ENCODE peak calls at places on chromosomes 4 and X, in ten cellular contexts. One of them, this sample, is unnamed. For H3K27me3, the result is how much of the 10 kb centered on the place peaks cover.

GRCh38 chr4:160928482-160928881 is 1235.3 kb downstream of the FSTL5 start:
- DNase-seq in heart right ventricle: no peak
- DNase-seq in body of pancreas: no peak
- DNase-seq in testis: no peak
- DNase-seq in psoas muscle: no peak
- DNase-seq in mesendoderm: peak
- DNase-seq in hepatocyte: no peak
- DNase-seq in stomach: no peak
- DNase-seq in H9: no peak
- DNase-seq in fibroblast of lung: no peak
- DNase-seq in this sample: no peak

GRCh38 chrX:19512359-19512758 is 2.9 kb downstream of the MAP3K15 start:
- DNase-seq in heart right ventricle: no peak
- DNase-seq in body of pancreas: no peak
- DNase-seq in testis: no peak
- DNase-seq in psoas muscle: no peak
- DNase-seq in mesendoderm: no peak
- DNase-seq in hepatocyte: no peak
- DNase-seq in stomach: no peak
- DNase-seq in H9: no peak
- DNase-seq in fibroblast of lung: no peak
- DNase-seq in this sample: no peak

GRCh38 chr4:89752932-89753598 is 83.9 kb downstream of the SNCA start:
- DNase-seq in heart right ventricle: no peak
- DNase-seq in body of pancreas: no peak
- DNase-seq in testis: no peak
- DNase-seq in psoas muscle: no peak
- DNase-seq in mesendoderm: peak
- DNase-seq in hepatocyte: peak
- DNase-seq in stomach: no peak
- DNase-seq in H9: no peak
- DNase-seq in fibroblast of lung: peak
- DNase-seq in this sample: no peak

GRCh38 chr4:69896530-69897116 is 34.2 kb upstream of the CSN1S1 start:
- DNase-seq in heart right ventricle: no peak
- DNase-seq in body of pancreas: no peak
- DNase-seq in testis: no peak
- DNase-seq in psoas muscle: no peak
- DNase-seq in mesendoderm: peak
- DNase-seq in hepatocyte: no peak
- DNase-seq in stomach: no peak
- DNase-seq in H9: no peak
- DNase-seq in fibroblast of lung: peak
- DNase-seq in this sample: no peak

GRCh38 chr4:80386281-80386886 is 50.9 kb downstream of the CFAP299 start:
- DNase-seq in heart right ventricle: no peak
- DNase-seq in body of pancreas: no peak
- DNase-seq in testis: no peak
- DNase-seq in psoas muscle: peak
- DNase-seq in mesendoderm: no peak
- DNase-seq in hepatocyte: no peak
- DNase-seq in stomach: no peak
- DNase-seq in H9: no peak
- DNase-seq in fibroblast of lung: no peak
- DNase-seq in this sample: no peak

GRCh38 chr4:20995591-20995990 is 295.3 kb downstream of the PACRGL start:
- DNase-seq in heart right ventricle: no peak
- DNase-seq in body of pancreas: no peak
- DNase-seq in testis: no peak
- DNase-seq in psoas muscle: no peak
- DNase-seq in mesendoderm: no peak
- DNase-seq in hepatocyte: no peak
- DNase-seq in stomach: no peak
- DNase-seq in H9: no peak
- DNase-seq in fibroblast of lung: no peak
- DNase-seq in this sample: no peak

GRCh38 chrX:153708415-153708814 is 15.8 kb downstream of the BCAP31 start:
- DNase-seq in heart right ventricle: peak
- DNase-seq in body of pancreas: peak
- DNase-seq in testis: peak
- DNase-seq in psoas muscle: peak
- DNase-seq in mesendoderm: peak
- DNase-seq in hepatocyte: peak
- DNase-seq in stomach: peak
- DNase-seq in H9: peak
- DNase-seq in fibroblast of lung: peak
- DNase-seq in this sample: peak

GRCh38 chrX:115226929-115227328 is 7.0 kb downstream of the LRCH2 start:
- DNase-seq in heart right ventricle: no peak
- DNase-seq in body of pancreas: no peak
- DNase-seq in testis: no peak
- DNase-seq in psoas muscle: no peak
- DNase-seq in mesendoderm: peak
- DNase-seq in hepatocyte: peak
- DNase-seq in stomach: no peak
- DNase-seq in H9: peak
- DNase-seq in fibroblast of lung: peak
- DNase-seq in this sample: peak

GRCh38 chrX:57103489-57103888 is 17.9 kb downstream of the SPIN2B start:
- DNase-seq in heart right ventricle: no peak
- DNase-seq in body of pancreas: no peak
- DNase-seq in testis: no peak
- DNase-seq in psoas muscle: no peak
- DNase-seq in mesendoderm: no peak
- DNase-seq in hepatocyte: no peak
- DNase-seq in stomach: no peak
- DNase-seq in H9: no peak
- DNase-seq in fibroblast of lung: no peak
- DNase-seq in this sample: no peak

GRCh38 chrX:57104406-57104805 is 16.9 kb downstream of the SPIN2B start:
- DNase-seq in heart right ventricle: no peak
- DNase-seq in body of pancreas: no peak
- DNase-seq in testis: no peak
- DNase-seq in psoas muscle: no peak
- DNase-seq in mesendoderm: no peak
- DNase-seq in hepatocyte: no peak
- DNase-seq in stomach: no peak
- DNase-seq in H9: no peak
- DNase-seq in fibroblast of lung: no peak
- DNase-seq in this sample: no peak

GRCh38 chrX:57104921-57105398 is 16.4 kb downstream of the SPIN2B start:
- DNase-seq in heart right ventricle: no peak
- DNase-seq in body of pancreas: no peak
- DNase-seq in testis: no peak
- DNase-seq in psoas muscle: no peak
- DNase-seq in mesendoderm: peak
- DNase-seq in hepatocyte: no peak
- DNase-seq in stomach: no peak
- DNase-seq in H9: no peak
- DNase-seq in fibroblast of lung: no peak
- DNase-seq in this sample: peak
- H3K27ac ChIP-seq in heart right ventricle: no peak
- H3K27ac ChIP-seq in body of pancreas: no peak
- H3K27ac ChIP-seq in testis: no peak
- H3K27ac ChIP-seq in psoas muscle: no peak
- H3K27ac ChIP-seq in mesendoderm: no peak
- H3K27ac ChIP-seq in hepatocyte: no peak
- H3K27ac ChIP-seq in stomach: no peak
- H3K27ac ChIP-seq in H9: no peak
- H3K27ac ChIP-seq in fibroblast of lung: no peak
- H3K27ac ChIP-seq in this sample: no peak

DNA sequence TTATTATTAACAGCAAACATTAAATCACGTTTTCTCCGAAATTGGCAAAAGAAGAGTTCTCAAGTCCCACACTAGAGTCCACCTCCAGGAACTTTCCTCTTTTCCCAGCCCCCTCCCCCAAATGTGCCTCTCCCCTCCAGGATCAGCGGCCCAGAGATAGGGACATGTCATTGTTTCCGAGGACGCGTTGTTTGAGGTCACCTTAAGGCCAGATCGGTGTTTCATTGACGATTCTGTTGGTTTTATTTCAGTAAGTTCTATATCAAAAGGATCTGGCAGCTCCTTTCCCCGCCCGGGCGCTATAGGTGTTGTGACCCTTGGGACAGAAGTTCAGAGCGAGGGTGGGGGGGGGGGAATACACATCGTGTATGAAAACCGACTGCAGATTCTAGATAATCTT is 938 bp upstream of the MSX1 start:
- DNase-seq in heart right ventricle: no peak
- DNase-seq in body of pancreas: no peak
- DNase-seq in testis: no peak
- DNase-seq in psoas muscle: peak
- DNase-seq in mesendoderm: peak
- DNase-seq in hepatocyte: no peak
- DNase-seq in stomach: no peak
- DNase-seq in H9: no peak
- DNase-seq in fibroblast of lung: no peak
- DNase-seq in this sample: peak
- H3K27me3 ChIP-seq in heart right ventricle: half or more
- H3K27me3 ChIP-seq in body of pancreas: under half
- H3K27me3 ChIP-seq in testis: under half
- H3K27me3 ChIP-seq in psoas muscle: under half
- H3K27me3 ChIP-seq in mesendoderm: under half
- H3K27me3 ChIP-seq in hepatocyte: half or more
- H3K27me3 ChIP-seq in stomach: half or more
- H3K27me3 ChIP-seq in H9: half or more
- H3K27me3 ChIP-seq in fibroblast of lung: under half
- H3K27me3 ChIP-seq in this sample: half or more

DNA sequence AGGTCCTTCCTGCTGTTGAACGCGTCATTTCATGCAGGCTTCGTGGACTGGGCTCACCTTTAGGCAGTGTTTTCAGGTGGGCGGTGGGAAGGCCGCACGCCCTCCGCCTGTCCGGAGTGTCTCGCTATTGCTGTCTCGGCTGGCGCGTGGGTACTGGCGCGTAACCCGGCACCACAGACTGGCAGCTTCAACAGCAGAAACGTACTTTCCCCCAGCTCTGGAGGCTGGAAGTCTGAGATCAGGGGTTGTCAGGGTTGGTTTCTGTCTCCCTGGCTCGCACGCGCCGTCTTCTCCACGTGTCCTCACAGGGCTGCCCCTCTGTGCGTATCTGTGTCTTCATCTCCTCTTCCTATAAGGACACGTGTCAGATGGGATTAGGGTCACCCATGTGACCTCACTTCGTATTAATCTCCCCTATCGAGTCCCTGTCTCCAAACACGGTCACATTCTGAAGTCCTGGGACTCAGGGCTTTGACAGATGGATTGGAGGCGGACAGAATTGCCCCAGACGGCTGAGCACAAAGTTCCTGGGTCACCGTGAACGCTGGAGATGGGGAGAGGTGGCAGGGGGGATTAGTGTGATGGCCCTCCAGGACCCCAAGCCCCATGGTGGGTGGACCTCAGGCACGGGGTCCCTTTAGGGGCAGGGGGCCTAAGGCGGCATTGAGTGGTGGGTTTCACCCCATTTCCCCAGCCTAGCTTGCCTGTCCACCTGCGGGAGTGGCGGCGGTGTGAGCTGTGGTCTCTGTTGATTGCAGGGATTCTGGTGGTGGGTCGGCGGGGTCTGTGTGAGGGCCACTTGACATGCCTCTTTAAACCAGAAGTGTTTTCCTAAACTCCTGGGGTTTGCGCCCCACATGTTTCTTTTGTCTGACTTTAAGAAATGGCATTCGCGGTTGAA is 83.4 kb upstream of the LRPAP1 start:
- DNase-seq in heart right ventricle: no peak
- DNase-seq in body of pancreas: no peak
- DNase-seq in testis: no peak
- DNase-seq in psoas muscle: no peak
- DNase-seq in mesendoderm: no peak
- DNase-seq in hepatocyte: no peak
- DNase-seq in stomach: no peak
- DNase-seq in H9: no peak
- DNase-seq in fibroblast of lung: no peak
- DNase-seq in this sample: no peak
- H3K27ac ChIP-seq in heart right ventricle: no peak
- H3K27ac ChIP-seq in body of pancreas: no peak
- H3K27ac ChIP-seq in testis: no peak
- H3K27ac ChIP-seq in psoas muscle: no peak
- H3K27ac ChIP-seq in mesendoderm: no peak
- H3K27ac ChIP-seq in hepatocyte: no peak
- H3K27ac ChIP-seq in stomach: no peak
- H3K27ac ChIP-seq in H9: no peak
- H3K27ac ChIP-seq in fibroblast of lung: no peak
- H3K27ac ChIP-seq in this sample: no peak

GRCh38 chrX:13826770-13827169 is 9.9 kb upstream of the GPM6B start:
- DNase-seq in heart right ventricle: no peak
- DNase-seq in body of pancreas: no peak
- DNase-seq in testis: no peak
- DNase-seq in psoas muscle: no peak
- DNase-seq in mesendoderm: no peak
- DNase-seq in hepatocyte: no peak
- DNase-seq in stomach: no peak
- DNase-seq in H9: no peak
- DNase-seq in fibroblast of lung: no peak
- DNase-seq in this sample: no peak

GRCh38 chrX:13824746-13825145 is 7.9 kb upstream of the GPM6B start:
- DNase-seq in heart right ventricle: no peak
- DNase-seq in body of pancreas: no peak
- DNase-seq in testis: no peak
- DNase-seq in psoas muscle: no peak
- DNase-seq in mesendoderm: no peak
- DNase-seq in hepatocyte: no peak
- DNase-seq in stomach: no peak
- DNase-seq in H9: no peak
- DNase-seq in fibroblast of lung: no peak
- DNase-seq in this sample: no peak

GRCh38 chrX:13816899-13817298 is at the start of gene GPM6B:
- DNase-seq in heart right ventricle: no peak
- DNase-seq in body of pancreas: no peak
- DNase-seq in testis: no peak
- DNase-seq in psoas muscle: no peak
- DNase-seq in mesendoderm: peak
- DNase-seq in hepatocyte: no peak
- DNase-seq in stomach: no peak
- DNase-seq in H9: no peak
- DNase-seq in fibroblast of lung: no peak
- DNase-seq in this sample: no peak

GRCh38 chrX:13825178-13825762 is 8.4 kb upstream of the GPM6B start:
- DNase-seq in heart right ventricle: no peak
- DNase-seq in body of pancreas: no peak
- DNase-seq in testis: no peak
- DNase-seq in psoas muscle: no peak
- DNase-seq in mesendoderm: no peak
- DNase-seq in hepatocyte: no peak
- DNase-seq in stomach: no peak
- DNase-seq in H9: no peak
- DNase-seq in fibroblast of lung: no peak
- DNase-seq in this sample: no peak

DNA sequence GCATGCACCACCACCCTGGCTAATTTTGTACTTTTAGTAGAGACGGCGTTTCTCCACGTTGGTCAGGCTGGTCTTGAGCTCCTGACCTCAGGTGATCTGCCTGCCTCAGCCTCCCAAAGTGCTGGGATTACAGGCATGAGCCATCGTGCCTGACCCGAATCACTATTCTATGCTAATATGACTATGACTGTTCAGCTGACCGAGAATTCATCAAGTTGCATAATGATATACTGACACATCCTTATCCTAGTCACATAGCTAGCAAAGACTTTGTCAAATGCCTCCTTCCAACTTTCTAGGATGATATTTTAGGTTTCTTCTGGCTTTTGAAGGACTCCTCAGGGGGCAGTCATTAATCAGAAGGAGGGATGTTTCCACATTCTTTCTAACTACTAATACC is 4.8 kb upstream of the GPM6B start:
- DNase-seq in heart right ventricle: no peak
- DNase-seq in body of pancreas: no peak
- DNase-seq in testis: no peak
- DNase-seq in psoas muscle: no peak
- DNase-seq in mesendoderm: no peak
- DNase-seq in hepatocyte: no peak
- DNase-seq in stomach: no peak
- DNase-seq in H9: no peak
- DNase-seq in fibroblast of lung: no peak
- DNase-seq in this sample: no peak
- H3K27me3 ChIP-seq in heart right ventricle: under half
- H3K27me3 ChIP-seq in body of pancreas: under half
- H3K27me3 ChIP-seq in testis: under half
- H3K27me3 ChIP-seq in psoas muscle: under half
- H3K27me3 ChIP-seq in mesendoderm: under half
- H3K27me3 ChIP-seq in hepatocyte: under half
- H3K27me3 ChIP-seq in stomach: under half
- H3K27me3 ChIP-seq in H9: under half
- H3K27me3 ChIP-seq in fibroblast of lung: under half
- H3K27me3 ChIP-seq in this sample: under half

This sample was measured in endodermal cell.